ENCODE peak calls at places on chromosomes 3 and 15, in six cellular contexts. N is T-cell; D is stimulated activated CD8-positive, alpha-beta memory T cell treated with anti-CD3 and anti-CD28 coated beads, Interleukin-7, amount 100 ng/mL, for 1 hour; O is WTC11; Y is NCI-H345; B is stimulated activated naive B cell treated with anti-CD40 and anti-IgM and Interleukin-4, amounts not matched to agents 10 μg/mL and 1 μg/mL and 100 μg/mL, for 72 hours. L is an unnamed sample.

GRCh38 chr3:66236281-66236680 is 15.5 kb downstream of the SLC25A26 start:
- DNase-seq in D (no peak), O (peak), Y (no peak), B (no peak), N (no peak), L (no peak)

GRCh38 chr15:77069521-77070121 is 1.3 kb downstream of the TSPAN3 start:
- DNase-seq in O (no peak), B (no peak), Y (no peak), N (no peak), D (no peak), L (no peak)

GRCh38 chr3:146838221-146838620 is 233.1 kb upstream of the PLSCR5 start:
- DNase-seq in B (no peak), N (no peak), O (no peak), Y (no peak), D (no peak), L (no peak)

GRCh38 chr3:191136347-191136746 is 62.7 kb upstream of the OSTN start:
- DNase-seq in O (no peak), Y (no peak), B (no peak), N (no peak), D (no peak), L (peak)

GRCh38 chr3:60803156-60803555 is 448.1 kb downstream of the FHIT start:
- DNase-seq in Y (no peak), N (no peak), D (no peak), B (no peak), O (no peak), L (no peak)

GRCh38 chr15:60079210-60079609 is 75.1 kb downstream of the FOXB1 start:
- DNase-seq in B (no peak), O (no peak), Y (no peak), N (no peak), D (no peak), L (no peak)

GRCh38 chr15:55774113-55774970 is 31.4 kb upstream of the PRTG start:
- DNase-seq in N (peak), D (peak), O (peak), Y (no peak), B (peak), L (no peak)

GRCh38 chr3:46276497-46277099 is 34.3 kb downstream of the CCR3 start:
- DNase-seq in O (peak), N (peak), D (peak), B (peak), Y (no peak), L (no peak)

GRCh38 chr3:152376351-152377183 is 107.8 kb downstream of the MBNL1 start:
- DNase-seq in Y (no peak), O (no peak), N (no peak), B (peak), D (no peak), L (no peak)

GRCh38 chr3:64072111-64072510 is 48.8 kb upstream of the PSMD6 start:
- DNase-seq in B (no peak), O (no peak), D (no peak), Y (no peak), N (no peak), L (no peak)

GRCh38 chr15:78850926-78851600 is 21.6 kb upstream of the MORF4L1 start:
- DNase-seq in D (no peak), Y (no peak), O (no peak), B (no peak), N (no peak), L (no peak)

GRCh38 chr3:72135636-72136035 is 350.7 kb upstream of the PROK2 start:
- DNase-seq in O (no peak), Y (no peak), D (no peak), B (no peak), N (no peak), L (no peak)

GRCh38 chr15:41967506-41968206 is 4.7 kb downstream of the EHD4 start:
- DNase-seq in N (no peak), B (peak), Y (no peak), D (no peak), O (no peak), L (no peak)